ENCODE peak calls at places on chromosomes 3 and 15, in eight cellular contexts. Y is astrocyte, G is DND-41, W is H1, R is AG10803, D is heart right ventricle, L is lower leg skin, C is OCI-LY7. Z is an unnamed sample.

GRCh38 chr15:71349336-71349735 is 234.1 kb downstream of the THSD4 start:
- DNase-seq in Y (no peak), G (no peak), D (no peak), L (no peak), R (no peak), C (no peak), W (no peak), Z (no peak)

GRCh38 chr3:149401215-149401925 is 23.9 kb upstream of the TM4SF1 start:
- DNase-seq in Y (peak; percentile 81), C (peak; percentile 2), L (no peak), W (no peak), R (no peak), G (no peak), D (no peak), Z (no peak)

GRCh38 chr15:48177383-48177874 is 666 bp downstream of the MYEF2 start:
- DNase-seq in Y (peak; percentile 64), C (peak; percentile 63), L (no peak), D (peak; percentile 9), W (no peak), G (no peak), R (peak; percentile 34), Z (no peak)

GRCh38 chr3:61926913-61927312 is 365.5 kb downstream of the PTPRG start:
- DNase-seq in Y (peak; percentile 35), W (no peak), L (no peak), D (no peak), G (no peak), C (no peak), R (peak; percentile 77), Z (no peak)

GRCh38 chr3:181279239-181279565 is 289.7 kb upstream of the DNAJC19 start:
- DNase-seq in D (no peak), R (no peak), Y (no peak), G (no peak), C (no peak), W (no peak), L (no peak), Z (no peak)

GRCh38 chr15:73744293-73744692 is 8.9 kb downstream of the INSYN1 start:
- DNase-seq in G (no peak), W (no peak), C (no peak), L (no peak), Y (no peak), R (no peak), D (no peak), Z (no peak)

GRCh38 chr3:63290686-63291085 is 12.6 kb downstream of the SYNPR start:
- DNase-seq in D (no peak), R (no peak), C (no peak), Y (no peak), G (no peak), L (no peak), W (no peak), Z (no peak)

GRCh38 chr15:53976844-53977392 is 1.3 kb upstream of the UNC13C start:
- DNase-seq in C (no peak), L (no peak), G (no peak), R (no peak), W (peak; percentile 51), Y (no peak), D (no peak), Z (no peak)

GRCh38 chr3:194046995-194047681 is 88.8 kb upstream of the HES1 start:
- DNase-seq in Y (no peak), L (peak; percentile 61), R (peak; percentile 52), G (peak; percentile 23), D (peak; percentile 74), C (peak; percentile 77), W (no peak), Z (no peak)

GRCh38 chr3:58746758-58747157 is 80.2 kb upstream of the FAM3D start:
- DNase-seq in R (no peak), L (no peak), G (no peak), Y (no peak), W (no peak), C (no peak), D (no peak), Z (no peak)

GRCh38 chr3:11078826-11079520 is 75.3 kb upstream of the HRH1 start:
- DNase-seq in L (no peak), W (no peak), G (no peak), C (no peak), Y (no peak), R (no peak), D (no peak), Z (no peak)

GRCh38 chr3:172516318-172517214 is 6.7 kb downstream of the TNFSF10 start:
- DNase-seq in R (peak; percentile 77), G (peak; percentile 61), L (peak; percentile 85), C (no peak), Y (peak; percentile 95), D (peak; percentile 74), W (no peak), Z (peak; percentile 81)

GRCh38 chr15:29348308-29348914 is 78.8 kb upstream of the NSMCE3 start:
- DNase-seq in R (peak; percentile 31), G (no peak), L (no peak), W (no peak), C (no peak), Y (no peak), D (no peak), Z (no peak)

GRCh38 chr3:8888296-8888915 is 74.9 kb downstream of the RAD18 start:
- DNase-seq in R (peak; percentile 91), W (no peak), G (no peak), L (no peak), D (no peak), Y (peak; percentile 95), C (no peak), Z (no peak)

GRCh38 chr3:140341213-140341612 is 336.7 kb upstream of the TRIM42 start:
- DNase-seq in W (no peak), G (no peak), D (no peak), Y (no peak), C (no peak), L (no peak), R (no peak), Z (no peak)

GRCh38 chr3:123078101-123078500 is 11.3 kb downstream of the PDIA5 start:
- DNase-seq in G (no peak), R (no peak), C (no peak), L (no peak), Y (no peak), W (no peak), D (no peak), Z (no peak)

GRCh38 chr15:44971036-44971435 is 14.5 kb downstream of the TERB2 start:
- DNase-seq in W (no peak), Y (no peak), D (no peak), C (no peak), R (no peak), G (no peak), L (no peak), Z (no peak)

GRCh38 chr15:64521201-64521600 is 60.8 kb downstream of the ZNF609 start:
- DNase-seq in C (no peak), D (no peak), R (no peak), W (no peak), G (no peak), L (no peak), Y (no peak), Z (no peak)

GRCh38 chr3:41464401-41464800 is 265.1 kb downstream of the CTNNB1 start:
- DNase-seq in R (no peak), C (no peak), W (no peak), D (no peak), G (no peak), Y (peak; percentile 17), L (no peak), Z (no peak)

GRCh38 chr3:28315711-28316110 is 32.8 kb upstream of the ZCWPW2 start:
- DNase-seq in D (no peak), W (no peak), R (no peak), L (no peak), Y (no peak), G (no peak), C (no peak), Z (no peak)

GRCh38 chr3:106428565-106428994 is 559.8 kb upstream of the CBLB start:
- DNase-seq in Y (peak; percentile 100), G (no peak), C (no peak), R (peak; percentile 100), D (no peak), L (peak; percentile 66), W (no peak), Z (peak; percentile 74)

GRCh38 chr3:129549006-129549800 is 6.2 kb downstream of the H1-8 start:
- DNase-seq in Y (peak; percentile 38), L (no peak), W (no peak), D (no peak), C (no peak), G (no peak), R (peak; percentile 31), Z (no peak)

GRCh38 chr3:61381745-61382392 is 130.6 kb upstream of the FHIT start:
- DNase-seq in D (no peak), W (no peak), C (peak; percentile 59), L (no peak), G (no peak), R (peak; percentile 24), Y (peak; percentile 1), Z (no peak)

GRCh38 chr15:37860896-37861295 is 73.5 kb upstream of the TMCO5A start:
- DNase-seq in G (no peak), Y (no peak), L (no peak), R (no peak), D (no peak), W (no peak), C (no peak), Z (no peak)

GRCh38 chr15:40957581-40958051 is 4.3 kb downstream of the CHAC1 start:
- DNase-seq in L (no peak), W (no peak), C (no peak), G (no peak), R (peak; percentile 54), Y (no peak), D (peak; percentile 73), Z (no peak)

GRCh38 chr3:171258316-171258715 is 201.9 kb downstream of the TNIK start:
- DNase-seq in G (no peak), Y (peak; percentile 28), L (no peak), D (no peak), W (no peak), C (no peak), R (no peak), Z (no peak)

GRCh38 chr3:5520237-5520636 is 332.7 kb downstream of the EDEM1 start:
- DNase-seq in R (no peak), D (no peak), G (no peak), Y (no peak), W (no peak), L (no peak), C (no peak), Z (no peak)

GRCh38 chr3:32222950-32223349 is 15.5 kb upstream of the CMTM8 start:
- DNase-seq in G (no peak), D (no peak), W (no peak), Y (no peak), R (no peak), L (no peak), C (no peak), Z (no peak)
- H3K4me3 ChIP-seq in G (no peak overlapping the region), D (no peak overlapping the region), W (no peak overlapping the region), Y (no peak overlapping the region), R (no peak overlapping the region), L (no peak overlapping the region), C (no peak overlapping the region), Z (no peak overlapping the region)

GRCh38 chr3:66572938-66573710 is 72.3 kb upstream of the LRIG1 start:
- DNase-seq in Y (no peak), R (no peak), D (no peak), W (peak; percentile 88), G (peak; percentile 12), L (no peak), C (peak; percentile 64), Z (no peak)
- TF ChIP-seq CTCF in Y (peak; percentile 13), R (peak; percentile 18), D (peak; percentile 31), W (peak; percentile 95), G (peak; percentile 52), L (no peak), C (peak; percentile 82), Z (no peak)

GRCh38 chr15:42577514-42578031 is 2.2 kb downstream of the STARD9 start:
- DNase-seq in L (peak; percentile 32), Y (peak; percentile 91), D (no peak), G (no peak), R (peak; percentile 82), W (no peak), C (peak; percentile 29), Z (no peak)
- H3K4me3 ChIP-seq in L (no peak overlapping the region), Y (no peak overlapping the region), D (no peak overlapping the region), G (no peak overlapping the region), R (no peak overlapping the region), W (no peak overlapping the region), C (no peak overlapping the region), Z (peak overlapping the region; percentile 91)

GRCh38 chr3:77348244-77348855 is 308.5 kb downstream of the ROBO2 start:
- DNase-seq in Y (no peak), C (peak; percentile 1), R (no peak), W (peak; percentile 59), G (no peak), D (no peak), L (no peak), Z (no peak)
- TF ChIP-seq CTCF in Y (peak; percentile 26), C (peak; percentile 39), R (peak; percentile 28), W (peak; percentile 75), G (peak; percentile 9), D (peak; percentile 17), L (no peak), Z (no peak)